ENCODE peak calls at places on chromosomes 13 and 19, in four cellular contexts. One of them, this sample, is unnamed. For H3K4me1 and H3K9me2, the result is how much of the 10 kb centered on the place peaks cover.

GRCh38 chr13:28659611-28659970 is 661 bp downstream of the POMP start:
- DNase-seq in GM23338: no peak
- DNase-seq in GM23248: peak
- DNase-seq in HCT116: no peak
- DNase-seq in this sample: no peak

GRCh38 chr13:29901714-29902631 is 51.6 kb upstream of the UBL3 start:
- DNase-seq in GM23338: no peak
- DNase-seq in HCT116: no peak
- DNase-seq in GM23248: peak
- DNase-seq in this sample: no peak

GRCh38 chr19:11767633-11768133 is 883 bp downstream of the ZNF441 start:
- DNase-seq in HCT116: no peak
- DNase-seq in GM23338: peak
- DNase-seq in GM23248: peak
- DNase-seq in this sample: peak

GRCh38 chr19:40521276-40521675 is 54.5 kb downstream of the SPTBN4 start:
- DNase-seq in GM23248: peak
- DNase-seq in HCT116: no peak
- DNase-seq in GM23338: no peak
- DNase-seq in this sample: peak

GRCh38 chr19:51311388-51312257 is at the start of gene IGLON5:
- DNase-seq in GM23338: peak
- DNase-seq in GM23248: no peak
- DNase-seq in HCT116: no peak
- DNase-seq in this sample: no peak

GRCh38 chr13:94657167-94657566 is 55.2 kb downstream of the SOX21 start:
- DNase-seq in GM23338: no peak
- DNase-seq in GM23248: peak
- DNase-seq in HCT116: no peak
- DNase-seq in this sample: no peak

GRCh38 chr19:17902701-17903100 is 30.1 kb upstream of the CCDC124 start:
- DNase-seq in HCT116: no peak
- DNase-seq in GM23248: peak
- DNase-seq in GM23338: no peak
- DNase-seq in this sample: no peak

GRCh38 chr19:44141191-44142013 is at the start of gene ZNF234:
- DNase-seq in GM23248: peak
- DNase-seq in HCT116: peak
- DNase-seq in GM23338: peak
- DNase-seq in this sample: peak

GRCh38 chr13:50511877-50512332 is 331.6 kb downstream of the DLEU7 start:
- DNase-seq in GM23248: no peak
- DNase-seq in GM23338: no peak
- DNase-seq in HCT116: no peak
- DNase-seq in this sample: peak

GRCh38 chr19:15285896-15286591 is 46.3 kb downstream of the BRD4 start:
- DNase-seq in HCT116: no peak
- DNase-seq in GM23338: peak
- DNase-seq in GM23248: no peak
- DNase-seq in this sample: peak
- H3K4me1 ChIP-seq in HCT116: under half
- H3K4me1 ChIP-seq in GM23338: half or more
- H3K4me1 ChIP-seq in GM23248: half or more
- H3K4me1 ChIP-seq in this sample: half or more

DNA sequence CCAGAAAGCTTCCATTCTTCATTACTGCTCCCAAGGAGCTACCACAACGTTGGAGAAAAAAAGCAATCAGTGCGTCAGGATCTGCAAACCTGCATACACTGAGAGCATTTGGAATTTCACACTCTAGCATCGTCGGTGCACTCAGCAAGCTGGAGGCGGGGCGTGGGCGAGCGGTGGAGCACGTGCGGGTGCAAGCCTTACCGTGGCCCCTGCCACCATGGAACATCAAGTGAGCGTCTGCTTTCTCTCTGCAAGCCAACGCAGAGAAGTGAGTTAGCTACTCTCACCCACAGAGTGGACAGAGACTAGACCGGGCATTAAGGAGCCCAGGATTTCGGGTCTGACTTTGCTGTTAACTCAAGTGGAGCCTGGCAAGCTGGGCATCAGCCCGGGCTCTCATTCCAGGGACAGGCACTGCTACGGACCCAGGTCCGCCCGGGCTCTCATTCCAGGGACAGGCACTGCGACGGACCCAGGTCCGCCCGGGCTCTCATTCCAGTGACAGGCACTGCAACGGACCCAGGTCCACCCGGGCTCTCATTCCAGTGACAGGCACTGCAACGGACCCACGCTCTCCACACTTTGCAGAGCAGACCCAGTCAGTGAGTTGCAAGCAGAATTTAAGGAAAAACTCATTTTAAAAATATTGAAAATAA is 124.1 kb upstream of the SPACA7 start:
- DNase-seq in GM23338: no peak
- DNase-seq in GM23248: no peak
- DNase-seq in HCT116: no peak
- DNase-seq in this sample: no peak
- H3K9me2 ChIP-seq in GM23338: under half
- H3K9me2 ChIP-seq in GM23248: under half
- H3K9me2 ChIP-seq in HCT116: under half
- H3K9me2 ChIP-seq in this sample: under half

DNA sequence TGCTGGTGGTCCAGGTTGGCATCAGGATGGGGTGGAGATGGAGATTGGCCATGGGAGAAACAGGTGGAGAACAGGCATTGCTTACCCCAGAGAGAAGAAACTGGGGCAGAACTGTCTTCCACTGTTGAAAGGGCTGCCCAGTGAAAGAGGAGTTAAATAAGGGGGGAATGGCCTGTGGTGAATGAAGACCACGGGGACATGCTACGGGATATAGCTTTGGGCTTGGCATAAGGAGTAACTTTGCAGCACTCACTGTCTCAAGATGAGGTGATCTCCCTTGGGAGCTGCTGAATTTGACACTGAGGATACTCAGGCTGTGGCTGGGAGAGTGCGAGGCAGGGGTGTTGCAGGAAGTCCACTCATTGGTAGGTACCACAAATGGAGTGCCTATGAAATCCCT is 10.6 kb upstream of the GPR18 start:
- DNase-seq in HCT116: no peak
- DNase-seq in GM23248: no peak
- DNase-seq in GM23338: no peak
- DNase-seq in this sample: no peak
- H3K4me1 ChIP-seq in HCT116: under half
- H3K4me1 ChIP-seq in GM23248: under half
- H3K4me1 ChIP-seq in GM23338: under half
- H3K4me1 ChIP-seq in this sample: half or more

DNA sequence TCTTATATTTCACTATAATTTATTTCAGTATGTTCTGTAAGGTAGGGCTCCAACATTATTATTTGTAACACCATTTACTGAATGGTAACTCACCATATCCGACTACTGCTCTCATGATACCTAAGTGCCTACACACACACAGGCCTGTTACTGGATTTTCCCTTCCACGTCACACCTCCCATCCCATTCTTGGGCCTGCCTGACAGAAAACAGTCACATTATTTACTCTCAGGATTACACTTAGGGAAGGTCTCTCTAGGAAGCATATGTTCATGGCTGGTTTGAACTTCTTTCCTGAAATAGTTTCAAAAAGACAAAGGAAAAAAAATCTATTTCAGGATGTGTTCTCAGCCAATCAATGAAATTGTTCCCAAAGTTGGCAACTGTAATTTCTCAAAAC is 102.3 kb upstream of the DOCK9 start:
- DNase-seq in GM23338: no peak
- DNase-seq in HCT116: no peak
- DNase-seq in GM23248: no peak
- DNase-seq in this sample: no peak
- H3K9me2 ChIP-seq in GM23338: under half
- H3K9me2 ChIP-seq in HCT116: under half
- H3K9me2 ChIP-seq in GM23248: under half
- H3K9me2 ChIP-seq in this sample: under half

DNA sequence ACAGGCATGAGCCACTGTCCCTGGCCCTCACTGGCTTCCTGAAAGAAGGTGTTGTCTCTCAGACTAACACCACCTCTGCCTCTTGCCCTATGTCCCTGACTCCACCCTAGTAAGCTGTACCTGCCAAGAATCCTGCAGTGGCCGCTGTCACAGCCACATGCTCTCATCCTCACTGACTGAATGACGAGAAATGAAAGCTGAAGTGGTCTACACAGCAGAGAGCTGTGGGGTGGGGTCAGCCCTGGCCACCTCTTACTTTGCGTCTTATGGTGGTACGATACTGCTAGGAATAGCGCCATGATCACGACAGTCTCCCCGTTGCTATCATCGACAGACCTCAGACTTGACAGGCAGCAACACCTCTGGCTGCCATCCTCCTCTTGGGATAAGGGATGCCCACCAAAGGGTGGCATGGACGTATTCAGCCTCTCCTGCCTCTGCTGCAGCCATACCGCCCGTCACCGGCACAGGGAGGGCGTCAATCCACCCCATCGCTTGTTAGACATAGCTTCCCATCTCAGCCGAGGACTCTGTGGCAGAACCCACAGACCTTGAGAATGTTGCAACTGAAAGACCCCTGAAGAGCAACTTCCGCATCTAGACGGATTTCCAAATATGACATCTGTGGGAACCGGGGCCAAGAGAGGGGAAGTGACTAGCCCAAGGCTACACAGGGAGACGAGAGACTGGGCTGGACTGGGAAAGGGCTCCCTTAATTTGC is 809 bp downstream of the MYO1F start:
- DNase-seq in GM23248: no peak
- DNase-seq in HCT116: no peak
- DNase-seq in GM23338: no peak
- DNase-seq in this sample: no peak
- H3K4me1 ChIP-seq in GM23248: under half
- H3K4me1 ChIP-seq in HCT116: under half
- H3K4me1 ChIP-seq in GM23338: under half
- H3K4me1 ChIP-seq in this sample: under half

GRCh38 chr19:30690525-30690924 is 318.3 kb downstream of the ZNF536 start:
- DNase-seq in GM23338: no peak
- DNase-seq in HCT116: no peak
- DNase-seq in GM23248: no peak
- DNase-seq in this sample: no peak
- H3K9me2 ChIP-seq in GM23338: under half
- H3K9me2 ChIP-seq in HCT116: under half
- H3K9me2 ChIP-seq in GM23248: under half
- H3K9me2 ChIP-seq in this sample: under half

DNA sequence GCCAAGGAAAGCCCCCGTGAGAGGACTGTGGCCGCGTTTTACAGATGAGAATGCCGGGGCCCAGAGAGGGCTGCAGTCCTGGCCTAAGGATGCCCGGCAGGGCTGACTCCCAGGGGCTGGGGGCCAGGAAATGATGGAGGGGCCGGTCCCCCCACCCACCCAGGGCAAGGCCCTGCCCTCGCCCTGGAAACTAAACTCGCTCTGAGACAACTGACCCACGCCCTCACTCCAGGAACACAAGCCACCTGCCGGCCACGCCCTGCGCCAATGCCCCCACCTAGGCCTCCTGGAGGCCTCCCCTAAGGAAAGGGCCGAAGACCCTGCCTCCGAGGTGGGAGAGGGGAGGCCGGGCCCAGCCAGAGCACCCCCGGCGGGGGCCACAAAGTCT is 7.2 kb downstream of the ZBTB7A start:
- DNase-seq in HCT116: no peak
- DNase-seq in GM23248: peak
- DNase-seq in GM23338: no peak
- DNase-seq in this sample: no peak
- H3K4me1 ChIP-seq in HCT116: half or more
- H3K4me1 ChIP-seq in GM23248: half or more
- H3K4me1 ChIP-seq in GM23338: under half
- H3K4me1 ChIP-seq in this sample: under half